ENCODE peak calls at places on chromosomes 3 and 15, in eight cellular contexts. P is SK-N-MC, K is H9, A is kidney, Q is Karpas-422, L is fibroblast of lung, N is SK-N-SH, I is neuronal stem cell. X is an unnamed sample.

GRCh38 chr3:1501396-1501795 is 408.6 kb downstream of the CNTN6 start:
- DNase-seq in N (no peak), L (no peak), Q (no peak), I (no peak), A (no peak), K (no peak), P (no peak), X (no peak)

GRCh38 chr3:149061776-149062175 is 24.6 kb downstream of the HLTF start:
- DNase-seq in L (no peak), N (no peak), A (no peak), I (no peak), K (no peak), P (no peak), Q (no peak), X (no peak)

GRCh38 chr3:55724407-55724784 is 237.3 kb upstream of the WNT5A start:
- DNase-seq in L (no peak), Q (peak), K (no peak), I (no peak), A (no peak), P (no peak), N (no peak), X (no peak)

GRCh38 chr3:175580318-175580717 is 721.2 kb downstream of the NAALADL2 start:
- DNase-seq in A (no peak), P (no peak), K (no peak), N (no peak), Q (no peak), L (no peak), I (no peak), X (no peak)

GRCh38 chr3:65005481-65005880 is 317.7 kb upstream of the ADAMTS9 start:
- DNase-seq in L (peak), P (no peak), A (no peak), K (no peak), N (no peak), I (no peak), Q (no peak), X (no peak)

GRCh38 chr3:81565066-81565465 is 196.4 kb downstream of the GBE1 start:
- DNase-seq in I (no peak), L (peak), A (no peak), K (no peak), P (no peak), Q (no peak), N (no peak), X (no peak)

GRCh38 chr3:148902173-148902791 is 37.2 kb downstream of the CPA3 start:
- DNase-seq in I (no peak), N (no peak), A (no peak), L (peak), K (no peak), Q (no peak), P (peak), X (no peak)

GRCh38 chr3:18098960-18099587 is 326.1 kb downstream of the SATB1 start:
- DNase-seq in L (peak), K (peak), P (no peak), I (no peak), Q (no peak), A (no peak), N (no peak), X (peak)

GRCh38 chr3:168087539-168087938 is 8.2 kb downstream of the GOLIM4 start:
- DNase-seq in K (no peak), A (no peak), P (no peak), N (no peak), Q (no peak), L (no peak), I (no peak), X (no peak)

GRCh38 chr3:157081681-157082210 is 78.2 kb downstream of the CCNL1 start:
- DNase-seq in L (peak), I (peak), A (peak), Q (peak), P (no peak), K (peak), N (peak), X (peak)

GRCh38 chr15:52368402-52368801 is 72.8 kb upstream of the MYO5C start:
- DNase-seq in N (no peak), A (no peak), P (no peak), Q (no peak), I (no peak), K (no peak), L (peak), X (no peak)

GRCh38 chr3:134766290-134766689 is 28.8 kb upstream of the EPHB1 start:
- DNase-seq in P (no peak), I (no peak), K (no peak), A (no peak), Q (no peak), L (no peak), N (no peak), X (no peak)

GRCh38 chr3:57281710-57282109 is 10.8 kb downstream of the ASB14 start:
- DNase-seq in I (no peak), A (no peak), P (no peak), K (no peak), L (peak), Q (no peak), N (no peak), X (no peak)

GRCh38 chr3:172938788-172939187 is 188.3 kb downstream of the ECT2 start:
- DNase-seq in N (no peak), K (no peak), I (no peak), L (peak), A (no peak), P (no peak), Q (no peak), X (no peak)

GRCh38 chr3:51374456-51374855 is 10.6 kb upstream of the MANF start:
- DNase-seq in P (no peak), Q (no peak), K (no peak), L (no peak), N (no peak), I (no peak), A (peak), X (no peak)

GRCh38 chr3:183478501-183478900 is 50.1 kb upstream of the MCF2L2 start:
- DNase-seq in N (no peak), K (peak), Q (no peak), L (no peak), A (no peak), P (no peak), I (no peak), X (peak)

GRCh38 chr3:195030791-195031321 is 240.1 kb downstream of the XXYLT1 start:
- DNase-seq in N (peak), L (peak), Q (no peak), A (no peak), K (no peak), P (no peak), I (no peak), X (peak)

GRCh38 chr3:153670577-153670976 is 450.6 kb upstream of the ARHGEF26 start:
- DNase-seq in Q (no peak), N (no peak), P (no peak), A (no peak), K (no peak), L (no peak), I (no peak), X (no peak)

GRCh38 chr3:15241341-15241740 is 35.3 kb downstream of the CAPN7 start:
- DNase-seq in N (no peak), I (no peak), L (peak), K (no peak), Q (peak), A (no peak), P (no peak), X (peak)

GRCh38 chr15:40277472-40277871 is 5.4 kb downstream of the ANKRD63 start:
- DNase-seq in P (no peak), N (no peak), L (no peak), K (no peak), Q (peak), I (no peak), A (no peak), X (no peak)

GRCh38 chr15:78149068-78149804 is at the start of gene IDH3A:
- DNase-seq in P (peak), L (peak), K (peak), N (peak), I (peak), A (peak), Q (peak), X (peak)

GRCh38 chr3:186985713-186986364 is 55.5 kb downstream of the ST6GAL1 start:
- DNase-seq in Q (peak), I (no peak), N (no peak), K (no peak), P (no peak), A (no peak), L (no peak), X (no peak)

GRCh38 chr3:115899050-115899449 is 275.7 kb downstream of the GAP43 start:
- DNase-seq in A (no peak), L (no peak), Q (no peak), N (no peak), I (no peak), P (no peak), K (no peak), X (no peak)
- H3K9ac ChIP-seq in A (no peak), L (no peak), Q (no peak), N (no peak), I (no peak), P (no peak), K (no peak), X (no peak)

DNA sequence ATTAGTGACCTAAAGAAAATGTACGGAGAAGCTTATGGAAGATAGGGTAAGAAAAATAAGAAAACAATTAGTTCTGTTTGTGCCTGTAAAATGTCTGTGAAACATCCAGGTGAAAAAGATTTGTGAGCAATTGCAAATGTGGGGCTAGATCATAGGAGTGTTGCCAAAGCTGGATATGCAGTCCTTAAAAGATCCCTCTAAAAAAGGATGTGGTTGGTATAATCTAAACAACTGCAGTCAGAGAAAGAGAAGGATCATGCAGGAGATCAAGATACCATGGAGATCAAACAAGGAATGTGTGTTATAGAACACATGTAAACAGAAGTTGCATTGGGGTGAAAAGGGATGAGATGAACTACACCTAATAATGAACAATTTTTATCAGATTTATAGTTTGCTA is 116.8 kb downstream of the ALCAM start:
- DNase-seq in Q (no peak), K (no peak), I (no peak), L (peak), P (no peak), N (no peak), A (no peak), X (no peak)
- H3K9ac ChIP-seq in Q (no peak), K (no peak), I (no peak), L (no peak), P (no peak), N (no peak), A (no peak), X (no peak)

GRCh38 chr3:184655597-184655996 is 56.3 kb downstream of the MAGEF1 start:
- DNase-seq in N (no peak), K (no peak), P (no peak), L (no peak), Q (no peak), I (no peak), A (no peak), X (no peak)

GRCh38 chr3:184656991-184657669 is 54.7 kb downstream of the MAGEF1 start:
- DNase-seq in P (no peak), N (no peak), I (no peak), L (peak), K (no peak), Q (no peak), A (no peak), X (peak)

GRCh38 chr3:184658223-184658860 is 53.5 kb downstream of the MAGEF1 start:
- DNase-seq in N (no peak), A (no peak), L (no peak), P (no peak), K (no peak), I (no peak), Q (no peak), X (peak)

GRCh38 chr3:184654375-184654774 is 57.5 kb downstream of the MAGEF1 start:
- DNase-seq in K (no peak), A (no peak), N (no peak), Q (no peak), I (no peak), L (no peak), P (no peak), X (no peak)

DNA sequence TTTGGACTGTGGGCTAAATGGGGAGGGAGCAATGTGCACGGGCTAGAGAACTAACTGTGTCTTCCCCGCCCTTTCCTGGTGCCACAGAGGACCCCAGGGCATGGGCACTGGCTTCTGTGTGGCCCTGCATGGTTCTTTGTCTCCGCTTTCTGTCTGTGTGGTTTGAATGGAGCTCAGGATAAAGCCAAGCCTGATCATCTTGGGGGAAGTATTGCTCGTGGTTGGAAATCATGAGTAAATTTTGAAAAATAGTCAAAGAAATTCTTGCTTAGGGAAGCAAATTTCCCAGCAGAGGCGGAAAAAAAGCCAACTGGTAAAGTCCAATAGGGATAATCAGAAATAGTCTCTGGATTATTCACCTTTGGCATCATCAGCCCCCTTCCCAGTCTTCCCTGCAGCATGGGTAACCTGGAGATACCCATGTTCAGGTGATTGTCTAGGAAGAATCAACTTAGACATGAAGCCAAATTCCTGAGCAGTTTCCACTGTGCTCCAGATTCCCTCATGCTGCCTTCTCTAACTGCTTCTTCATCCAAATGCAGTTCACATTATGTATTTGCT is 55.4 kb downstream of the MAGEF1 start:
- DNase-seq in P (no peak), K (no peak), L (no peak), Q (no peak), I (no peak), N (no peak), A (no peak), X (peak)
- H3K9ac ChIP-seq in P (peak), K (no peak), L (no peak), Q (no peak), I (no peak), N (no peak), A (no peak), X (no peak)

DNA sequence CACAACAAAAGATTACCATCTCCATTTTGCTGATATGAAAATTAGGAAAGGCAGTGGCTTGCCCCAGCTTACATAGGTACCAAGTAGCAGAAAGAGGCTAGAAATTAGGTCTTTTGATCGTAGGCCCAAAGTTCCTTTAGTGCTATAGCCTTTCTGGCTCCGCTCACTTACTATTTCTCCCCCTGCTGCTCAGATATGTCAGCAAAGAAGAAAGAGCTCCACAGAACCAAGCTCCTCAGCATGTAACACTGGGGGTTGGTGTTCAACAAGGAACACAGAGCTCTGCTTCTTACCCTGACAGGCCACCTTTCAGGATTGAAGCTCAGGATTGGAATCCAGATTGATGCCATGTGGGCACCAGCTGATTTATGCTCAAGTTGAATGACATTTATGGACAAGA is 6.2 kb upstream of the IL12A start:
- DNase-seq in Q (no peak), K (no peak), L (no peak), N (no peak), A (no peak), I (no peak), P (no peak), X (peak)
- H3K9ac ChIP-seq in Q (no peak), K (no peak), L (no peak), N (no peak), A (no peak), I (no peak), P (no peak), X (no peak)

GRCh38 chr3:122754867-122755835 is 38.5 kb downstream of the HSPBAP1 start:
- DNase-seq in P (no peak), N (peak), A (no peak), Q (peak), I (peak), L (peak), K (peak), X (peak)

GRCh38 chr3:122760457-122761271 is 33.0 kb downstream of the HSPBAP1 start:
- DNase-seq in Q (no peak), P (peak), N (no peak), I (peak), L (peak), A (no peak), K (peak), X (peak)

DNA sequence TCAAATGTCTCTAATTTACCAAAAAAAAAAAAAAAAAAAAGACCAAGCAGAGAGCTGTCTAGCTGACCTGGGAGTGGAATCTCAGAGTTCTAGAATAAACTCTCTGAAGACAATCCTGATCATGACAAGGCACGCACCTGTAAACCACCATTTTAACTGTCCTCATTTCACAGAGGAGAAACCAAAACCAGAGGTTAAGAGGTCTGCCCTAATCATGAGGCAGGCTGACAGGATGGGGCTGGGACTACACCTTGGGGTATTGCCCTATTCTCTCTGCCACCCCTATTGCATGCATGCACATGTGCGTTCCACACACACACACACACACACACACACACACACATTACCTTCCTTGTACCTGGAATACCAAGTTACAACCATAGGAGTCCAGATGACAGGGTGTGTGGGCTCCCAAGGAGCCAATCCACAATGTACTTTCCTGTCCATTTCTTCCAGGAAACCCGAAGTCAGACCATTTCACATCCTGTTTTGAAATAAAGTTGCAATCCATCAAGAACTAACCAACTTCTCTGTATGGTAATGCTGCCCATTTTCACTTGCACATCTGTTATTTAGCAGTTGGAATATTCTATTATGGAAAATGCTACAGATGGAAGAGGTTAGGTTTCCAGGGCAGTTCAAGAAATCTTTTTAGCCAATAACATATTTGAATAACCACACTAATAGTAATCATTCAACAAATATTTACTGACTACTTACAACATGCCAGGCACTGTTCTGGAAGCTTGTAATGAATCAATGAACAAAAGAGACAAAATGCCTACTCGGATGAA is 34.6 kb downstream of the HSPBAP1 start:
- DNase-seq in K (no peak), I (no peak), A (no peak), P (no peak), N (no peak), L (no peak), Q (no peak), X (no peak)
- H3K9ac ChIP-seq in K (no peak), I (no peak), A (no peak), P (peak), N (no peak), L (no peak), Q (no peak), X (no peak)

DNA sequence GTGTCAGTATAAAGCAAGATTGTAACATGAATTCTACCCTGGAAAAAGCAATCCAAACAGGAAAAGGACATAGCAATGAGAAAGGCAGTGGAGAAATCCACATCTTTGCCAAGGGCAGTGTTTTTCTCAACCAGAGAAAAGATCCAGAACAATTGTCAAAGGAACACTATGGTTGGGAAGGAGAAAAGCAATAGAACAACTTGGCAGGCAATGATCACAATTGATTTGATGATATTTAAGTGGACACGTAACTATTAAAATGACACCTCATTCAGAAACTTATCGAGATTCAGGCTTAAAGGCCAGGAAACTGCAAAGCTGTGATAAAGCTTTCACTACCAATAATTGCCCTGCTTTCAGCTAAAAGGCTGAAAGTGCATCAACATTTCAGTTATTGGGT is 271.2 kb downstream of the DIPK2A start:
- DNase-seq in Q (no peak), A (no peak), N (no peak), P (no peak), L (no peak), I (no peak), K (no peak), X (no peak)
- H3K9ac ChIP-seq in Q (no peak), A (no peak), N (no peak), P (no peak), L (no peak), I (no peak), K (no peak), X (no peak)

DNA sequence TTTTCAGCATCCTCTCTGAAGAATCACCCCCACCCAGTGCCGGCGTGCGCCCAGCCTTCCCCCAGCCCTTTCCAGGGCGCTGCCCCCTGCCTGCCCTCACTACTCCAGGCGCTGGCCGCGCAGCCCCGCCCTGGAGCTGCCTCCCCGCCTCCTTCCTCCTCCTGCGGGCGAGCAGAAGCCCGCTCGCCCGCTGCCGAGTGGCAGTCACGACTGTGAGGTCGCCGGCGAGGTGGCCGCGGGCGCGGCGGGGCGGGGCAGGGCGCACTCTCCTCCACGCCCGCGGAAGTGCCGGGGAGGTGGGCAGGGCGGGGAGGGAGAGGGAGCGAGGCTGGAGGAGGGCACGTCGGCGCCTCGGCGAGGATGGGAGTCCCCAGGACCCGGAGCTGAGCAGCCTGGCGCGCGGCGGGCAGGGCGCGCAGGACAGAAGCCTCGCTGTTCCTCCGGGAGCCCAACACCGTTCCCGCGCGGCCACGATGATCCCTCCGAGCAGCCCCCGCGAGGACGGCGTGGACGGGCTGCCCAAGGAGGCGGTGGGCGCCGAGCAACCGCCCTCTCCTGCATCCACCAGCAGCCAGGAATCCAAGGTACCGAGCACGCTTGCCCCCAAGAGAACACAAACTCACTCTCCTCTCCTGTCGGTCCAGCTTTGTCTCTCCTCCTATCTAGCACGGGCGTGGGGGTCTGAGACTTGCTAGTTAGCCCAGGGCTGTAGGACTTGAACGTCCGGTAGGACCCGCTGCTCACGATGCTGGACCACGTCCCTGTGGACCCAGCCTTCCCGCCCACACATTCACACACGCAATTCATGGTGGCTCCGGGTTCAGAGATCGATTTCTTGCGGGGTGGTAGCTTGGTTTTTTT is at the start of gene STAC:
- DNase-seq in N (peak), Q (no peak), I (peak), A (peak), P (no peak), K (peak), L (peak), X (peak)
- H3K9ac ChIP-seq in N (peak), Q (no peak), I (peak), A (peak), P (no peak), K (peak), L (peak), X (no peak)

X was measured in endodermal cell.